ENCODE peak calls at places on chromosomes 2 and 18, in seven cellular contexts. J is psoas muscle, R is suprapubic skin, F is tibial artery, G is ovary, P is HCT116, B is GM23338. E is an unnamed sample. For H3K4me1, the result is how much of the 10 kb centered on the place peaks cover.

GRCh38 chr18:79553696-79554095 is 125.9 kb upstream of the CTDP1 start:
- DNase-seq in B (no peak), P (no peak), G (no peak), J (no peak), F (no peak), R (no peak), E (no peak)

GRCh38 chr2:158760887-158761286 is 34.2 kb upstream of the DAPL1 start:
- DNase-seq in F (no peak), P (no peak), J (no peak), B (no peak), G (no peak), R (no peak), E (no peak)

GRCh38 chr2:231717281-231718180 is 9.2 kb downstream of the PTMA start:
- DNase-seq in B (peak), R (no peak), F (no peak), G (no peak), P (peak), J (no peak), E (peak)

GRCh38 chr2:239361311-239361642 is 39.5 kb downstream of the HDAC4 start:
- DNase-seq in F (no peak), R (no peak), B (peak), P (no peak), G (no peak), J (no peak), E (no peak)

GRCh38 chr2:105517814-105518705 is 119.2 kb upstream of the FHL2 start:
- DNase-seq in F (peak), B (no peak), R (no peak), G (peak), J (peak), P (no peak), E (no peak)

GRCh38 chr2:27715318-27716165 is 51.9 kb downstream of the SLC4A1AP start:
- DNase-seq in J (peak), R (no peak), F (peak), B (peak), P (no peak), G (peak), E (no peak)

GRCh38 chr2:179336782-179337534 is 72.3 kb upstream of the SESTD1 start:
- DNase-seq in B (no peak), J (peak), F (peak), P (no peak), R (peak), G (no peak), E (no peak)

GRCh38 chr2:135914485-135914884 is 38.2 kb upstream of the MCM6 start:
- DNase-seq in B (no peak), G (no peak), P (no peak), R (no peak), J (no peak), F (no peak), E (no peak)

GRCh38 chr2:216603884-216604245 is 29.4 kb upstream of the IGFBP2 start:
- DNase-seq in B (no peak), P (no peak), G (no peak), F (no peak), R (no peak), J (no peak), E (no peak)

GRCh38 chr2:159226059-159226461 is 60.4 kb downstream of the WDSUB1 start:
- DNase-seq in B (no peak), G (no peak), J (no peak), R (no peak), F (no peak), P (peak), E (no peak)

GRCh38 chr18:77650799-77651385 is 401.2 kb downstream of the GALR1 start:
- DNase-seq in P (no peak), J (peak), G (peak), R (peak), F (peak), B (peak), E (peak)

GRCh38 chr2:189661957-189662321 is 680 bp downstream of the ASNSD1 start:
- DNase-seq in R (no peak), B (peak), J (no peak), F (no peak), G (no peak), P (no peak), E (no peak)

GRCh38 chr2:176092270-176093144 is at the start of gene HOXD13:
- DNase-seq in P (no peak), J (no peak), R (peak), F (no peak), B (peak), G (no peak), E (no peak)

GRCh38 chr2:9693138-9693520 is 62.3 kb upstream of the YWHAQ start:
- DNase-seq in F (peak), P (no peak), B (no peak), R (peak), G (no peak), J (peak), E (no peak)

GRCh38 chr2:215530191-215530968 is 94.5 kb upstream of the FN1 start:
- DNase-seq in F (no peak), G (no peak), B (no peak), R (no peak), J (no peak), P (no peak), E (no peak)

GRCh38 chr18:80159713-80160636 is 50.9 kb downstream of the ADNP2 start:
- DNase-seq in B (peak), G (peak), J (peak), R (no peak), P (no peak), F (no peak), E (no peak)

GRCh38 chr18:360676-361075 is 92.8 kb upstream of the THOC1 start:
- DNase-seq in F (no peak), B (no peak), G (no peak), P (no peak), J (no peak), R (no peak), E (no peak)

GRCh38 chr18:41665210-41665609 is 289.8 kb upstream of the PIK3C3 start:
- DNase-seq in G (no peak), P (no peak), B (no peak), J (no peak), F (no peak), R (no peak), E (no peak)

GRCh38 chr18:12606592-12607315 is 51.2 kb downstream of the SPIRE1 start:
- DNase-seq in R (no peak), P (peak), G (no peak), B (no peak), J (no peak), F (no peak), E (no peak)

GRCh38 chr2:160028431-160029269 is 33.8 kb downstream of the PLA2R1 start:
- DNase-seq in F (no peak), R (no peak), J (no peak), B (no peak), G (no peak), P (no peak), E (no peak)

GRCh38 chr2:239287461-239287860 is 113.4 kb downstream of the HDAC4 start:
- DNase-seq in F (peak), G (no peak), J (no peak), P (no peak), R (no peak), B (no peak), E (no peak)

GRCh38 chr2:67259581-67260347 is 137.4 kb upstream of the ETAA1 start:
- DNase-seq in F (peak), P (no peak), J (peak), B (peak), G (peak), R (no peak), E (no peak)

GRCh38 chr2:204696124-204696523 is 150.8 kb downstream of the PARD3B start:
- DNase-seq in B (no peak), R (no peak), P (no peak), J (no peak), G (no peak), F (no peak), E (no peak)

GRCh38 chr2:174495365-174496012 is 8.7 kb upstream of the GPR155 start:
- DNase-seq in J (no peak), G (no peak), R (no peak), B (peak), P (no peak), F (peak), E (no peak)

GRCh38 chr2:112601754-112602153 is 17.3 kb downstream of the CHCHD5 start:
- DNase-seq in G (no peak), R (no peak), P (no peak), F (no peak), B (no peak), J (no peak), E (no peak)

GRCh38 chr2:160658851-160659250 is 165.2 kb upstream of the RBMS1 start:
- DNase-seq in G (no peak), P (no peak), F (no peak), R (no peak), B (no peak), J (no peak), E (no peak)

GRCh38 chr2:15577071-15577706 is 14.5 kb upstream of the DDX1 start:
- DNase-seq in J (peak), B (peak), P (peak), R (peak), G (peak), F (peak), E (peak)

GRCh38 chr18:46073474-46074331 is 1.6 kb upstream of the PSTPIP2 start:
- DNase-seq in B (peak), G (no peak), P (peak), F (no peak), R (no peak), J (no peak), E (no peak)

GRCh38 chr18:7902399-7902839 is 335.3 kb downstream of the PTPRM start:
- DNase-seq in R (no peak), P (no peak), F (no peak), B (peak), J (peak), G (peak), E (no peak)

GRCh38 chr18:53457068-53457467 is 767.4 kb downstream of the MBD2 start:
- DNase-seq in R (no peak), P (no peak), F (no peak), J (no peak), B (no peak), G (no peak), E (no peak)

DNA sequence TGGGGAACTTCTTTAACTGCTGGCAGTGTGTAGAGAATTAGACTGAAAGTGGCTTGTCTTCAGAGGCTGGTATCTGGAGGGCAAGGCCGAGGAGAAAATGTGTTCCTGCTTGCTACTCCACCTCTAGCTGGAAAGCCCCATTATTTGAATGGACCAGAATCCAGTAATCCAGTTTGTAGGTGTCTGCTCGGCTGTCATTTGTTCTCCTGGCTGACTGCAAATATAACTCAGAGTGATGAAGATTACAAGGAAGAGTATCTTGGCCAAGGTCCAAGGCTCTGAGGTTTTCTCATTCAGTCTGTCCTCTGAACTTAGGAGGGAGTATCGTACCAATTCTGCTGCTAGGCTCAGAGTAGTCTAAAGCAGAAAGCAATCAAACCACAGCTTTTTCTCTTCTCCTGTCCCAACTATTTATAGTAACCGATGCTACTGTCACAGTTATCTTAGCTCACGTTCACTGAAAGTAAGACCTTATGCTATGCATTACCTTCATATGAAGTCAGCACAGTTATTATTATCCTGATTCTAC is 228.6 kb downstream of the SETBP1 start:
- DNase-seq in F (no peak), P (no peak), B (no peak), R (no peak), J (no peak), G (no peak), E (no peak)
- H3K4me1 ChIP-seq in F (under half), P (under half), B (under half), R (under half), J (under half), G (under half), E (under half)

GRCh38 chr18:23237524-23238151 is 102.4 kb downstream of the CABLES1 start:
- DNase-seq in P (no peak), F (peak), G (peak), J (peak), B (peak), R (no peak), E (peak)
- TF ChIP-seq CTCF in P (no peak), F (peak), G (no peak), J (no peak), B (peak), R (no peak), E (peak)

GRCh38 chr2:240387669-240388358 is 47.6 kb upstream of the GPC1 start:
- DNase-seq in F (peak), B (no peak), J (peak), R (no peak), P (peak), G (peak), E (peak)
- H3K4me3 ChIP-seq in F (no peak), B (no peak), J (peak), R (no peak), P (no peak), G (no peak), E (no peak)

DNA sequence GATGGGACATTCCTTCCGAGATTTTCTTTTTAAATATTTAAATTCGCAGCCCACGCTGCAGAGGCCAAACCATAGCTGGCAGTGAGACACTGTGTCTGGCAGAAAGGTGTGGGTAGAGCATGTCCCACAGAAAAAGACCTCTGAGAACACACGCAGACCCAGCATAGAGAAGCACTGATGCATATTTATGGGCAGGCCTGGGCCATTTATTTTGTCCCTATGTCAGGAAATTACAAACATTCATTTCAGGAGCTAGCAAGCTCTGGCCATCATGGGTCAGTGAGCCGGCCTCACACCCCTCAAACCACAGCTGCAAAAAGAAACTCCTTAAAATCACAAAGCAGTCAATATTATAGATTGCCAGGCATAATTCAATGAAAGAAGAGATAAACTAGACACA is 46.2 kb downstream of the STK39 start:
- DNase-seq in P (no peak), B (no peak), J (no peak), G (no peak), R (no peak), F (no peak), E (no peak)
- H3K4me1 ChIP-seq in P (half or more), B (under half), J (under half), G (under half), R (under half), F (under half), E (under half)

GRCh38 chr2:225512873-225513580 is 113.5 kb downstream of the NYAP2 start:
- DNase-seq in R (no peak), B (no peak), F (no peak), J (no peak), G (no peak), P (no peak), E (no peak)
- TF ChIP-seq CTCF in R (no peak), B (no peak), F (no peak), J (no peak), G (no peak), P (no peak), E (no peak)

DNA sequence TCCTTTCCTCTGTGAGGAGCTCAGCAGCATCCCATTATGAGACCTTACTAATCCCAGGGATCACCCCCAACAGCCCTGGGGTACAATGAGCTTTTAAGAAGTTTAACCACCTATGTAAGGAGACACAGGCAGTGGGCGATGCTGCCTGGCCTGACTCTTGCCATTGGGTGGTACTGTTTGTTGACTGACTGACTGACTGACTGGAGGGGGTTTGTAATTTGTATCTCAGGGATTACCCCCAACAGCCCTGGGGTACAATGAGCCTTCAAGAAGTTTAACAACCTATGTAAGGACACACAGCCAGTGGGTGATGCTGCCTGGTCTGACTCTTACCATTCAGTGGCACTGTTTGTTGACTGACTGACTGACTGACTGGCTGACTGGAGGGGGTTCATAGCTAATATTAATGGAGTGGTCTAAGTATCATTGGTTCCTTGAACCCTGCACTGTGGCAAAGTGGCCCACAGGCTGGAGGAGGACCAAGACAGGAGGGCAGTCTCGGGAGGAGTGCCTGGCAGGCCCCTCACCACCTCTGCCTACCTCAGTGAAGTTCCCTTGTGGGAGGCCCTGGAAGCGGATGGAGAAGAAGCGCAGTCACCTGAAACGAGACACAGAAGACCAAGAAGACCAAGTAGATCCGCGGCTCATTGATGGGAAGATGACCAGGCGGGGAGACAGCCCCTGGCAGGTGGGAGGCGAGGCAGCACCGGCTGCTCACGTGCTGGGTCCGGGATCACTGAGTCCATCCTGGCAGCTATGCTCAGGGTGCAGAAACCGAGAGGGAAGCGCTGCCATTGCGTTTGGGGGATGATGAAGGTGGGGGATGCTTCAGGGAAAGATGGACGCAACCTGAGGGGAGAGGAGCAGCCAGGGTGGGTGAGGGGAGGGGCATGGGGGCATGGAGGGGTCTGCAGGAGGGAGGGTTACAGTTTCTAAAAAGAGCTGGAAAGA is 7.6 kb downstream of the PROC start:
- DNase-seq in R (no peak), F (no peak), G (no peak), J (no peak), P (no peak), B (no peak), E (no peak)
- H3K4me3 ChIP-seq in R (no peak), F (no peak), G (no peak), J (no peak), P (no peak), B (no peak), E (no peak)

DNA sequence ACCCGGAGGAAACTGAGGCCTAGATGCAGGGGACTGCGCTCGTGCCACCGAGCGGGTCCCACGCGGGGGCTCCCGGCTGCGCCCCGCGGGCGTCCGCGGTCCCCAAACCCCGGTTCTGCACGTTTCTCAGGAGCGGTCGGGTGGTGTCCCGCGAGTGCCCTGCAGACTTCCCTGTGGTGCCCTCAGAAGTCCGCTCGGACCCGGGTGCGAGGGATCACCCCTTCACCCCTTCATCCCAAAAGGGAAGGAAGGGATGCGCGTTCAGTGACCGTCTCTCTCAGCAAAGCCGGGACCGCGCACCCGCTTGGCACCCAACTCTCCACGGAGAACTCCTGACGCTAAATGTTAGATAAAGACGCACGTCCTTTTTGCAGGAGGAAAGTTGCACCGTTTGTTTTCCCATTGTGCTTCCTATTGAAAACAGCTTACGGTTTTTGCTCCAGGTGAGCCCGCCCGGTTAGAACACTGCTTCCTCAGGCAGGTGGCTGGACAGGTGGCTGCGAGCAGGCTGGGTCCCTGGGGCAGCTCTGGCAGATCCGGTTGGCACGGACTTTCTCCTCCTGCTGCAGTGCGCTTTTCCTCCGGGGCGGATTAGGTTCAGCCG is 779 bp downstream of the DGKD start:
- DNase-seq in B (peak), G (peak), P (no peak), F (no peak), J (no peak), R (no peak), E (peak)
- H3K4me1 ChIP-seq in B (under half), G (under half), P (under half), F (under half), J (under half), R (under half), E (under half)